ENCODE peak calls at places on chromosomes 5 and 9, in five cellular contexts. One of them, this sample, is unnamed. For H3K4me1, the result is how much of the 10 kb centered on the place peaks cover.

GRCh38 chr9:110994771-110995241 is 43.5 kb downstream of the LPAR1 start:
- DNase-seq in IMR-90: peak
- DNase-seq in HCT116: no peak
- DNase-seq in HepG2: no peak
- DNase-seq in GM12878: no peak
- DNase-seq in this sample: no peak

GRCh38 chr5:121031487-121031886 is 567.4 kb downstream of the PRR16 start:
- DNase-seq in IMR-90: no peak
- DNase-seq in HCT116: no peak
- DNase-seq in HepG2: no peak
- DNase-seq in GM12878: no peak
- DNase-seq in this sample: no peak

GRCh38 chr9:98427491-98427890 is 172.0 kb upstream of the TBC1D2 start:
- DNase-seq in IMR-90: no peak
- DNase-seq in HCT116: no peak
- DNase-seq in HepG2: no peak
- DNase-seq in GM12878: no peak
- DNase-seq in this sample: no peak

GRCh38 chr5:117302949-117303348 is 728.3 kb upstream of the SEMA6A start:
- DNase-seq in IMR-90: no peak
- DNase-seq in HCT116: no peak
- DNase-seq in HepG2: no peak
- DNase-seq in GM12878: no peak
- DNase-seq in this sample: no peak

GRCh38 chr5:101675510-101675909 is 620.6 kb downstream of the SLCO4C1 start:
- DNase-seq in IMR-90: no peak
- DNase-seq in HCT116: no peak
- DNase-seq in HepG2: no peak
- DNase-seq in GM12878: no peak
- DNase-seq in this sample: no peak

GRCh38 chr9:133778336-133778995 is 40.3 kb upstream of the SARDH start:
- DNase-seq in IMR-90: no peak
- DNase-seq in HCT116: no peak
- DNase-seq in HepG2: no peak
- DNase-seq in GM12878: no peak
- DNase-seq in this sample: no peak

GRCh38 chr5:161988069-161988468 is 79.5 kb upstream of the GABRG2 start:
- DNase-seq in IMR-90: no peak
- DNase-seq in HCT116: no peak
- DNase-seq in HepG2: no peak
- DNase-seq in GM12878: no peak
- DNase-seq in this sample: no peak

GRCh38 chr9:136259517-136259813 is 13.9 kb upstream of the QSOX2 start:
- DNase-seq in IMR-90: no peak
- DNase-seq in HCT116: no peak
- DNase-seq in HepG2: no peak
- DNase-seq in GM12878: no peak
- DNase-seq in this sample: no peak

GRCh38 chr9:20693068-20693467 is 9.0 kb downstream of the FOCAD start:
- DNase-seq in IMR-90: no peak
- DNase-seq in HCT116: no peak
- DNase-seq in HepG2: no peak
- DNase-seq in GM12878: no peak
- DNase-seq in this sample: no peak

GRCh38 chr5:151745071-151745705 is 13.2 kb downstream of the ATOX1 start:
- DNase-seq in IMR-90: peak
- DNase-seq in HCT116: peak
- DNase-seq in HepG2: no peak
- DNase-seq in GM12878: peak
- DNase-seq in this sample: no peak

GRCh38 chr5:128965011-128965637 is at the start of gene SLC27A6:
- DNase-seq in IMR-90: no peak
- DNase-seq in HCT116: peak
- DNase-seq in HepG2: no peak
- DNase-seq in GM12878: no peak
- DNase-seq in this sample: peak

GRCh38 chr9:77926314-77926959 is 105.2 kb downstream of the GNAQ start:
- DNase-seq in IMR-90: peak
- DNase-seq in HCT116: peak
- DNase-seq in HepG2: no peak
- DNase-seq in GM12878: no peak
- DNase-seq in this sample: no peak

GRCh38 chr5:140345919-140346347 is 470 bp downstream of the HBEGF start:
- DNase-seq in IMR-90: peak
- DNase-seq in HCT116: no peak
- DNase-seq in HepG2: peak
- DNase-seq in GM12878: no peak
- DNase-seq in this sample: peak

GRCh38 chr9:69174645-69175487 is 789 bp downstream of the TJP2 start:
- DNase-seq in IMR-90: peak
- DNase-seq in HCT116: no peak
- DNase-seq in HepG2: peak
- DNase-seq in GM12878: peak
- DNase-seq in this sample: no peak

GRCh38 chr9:109031241-109031640 is 17.9 kb upstream of the CTNNAL1 start:
- DNase-seq in IMR-90: peak
- DNase-seq in HCT116: no peak
- DNase-seq in HepG2: no peak
- DNase-seq in GM12878: no peak
- DNase-seq in this sample: no peak

GRCh38 chr9:126965541-126966428 is 51.2 kb downstream of the RALGPS1 start:
- DNase-seq in IMR-90: peak
- DNase-seq in HCT116: peak
- DNase-seq in HepG2: peak
- DNase-seq in GM12878: no peak
- DNase-seq in this sample: peak

GRCh38 chr5:112878760-112879159 is 17.7 kb downstream of the SRP19 start:
- DNase-seq in IMR-90: peak
- DNase-seq in HCT116: peak
- DNase-seq in HepG2: no peak
- DNase-seq in GM12878: no peak
- DNase-seq in this sample: no peak

GRCh38 chr9:27125936-27126335 is 16.9 kb downstream of the TEK start:
- DNase-seq in IMR-90: peak
- DNase-seq in HCT116: no peak
- DNase-seq in HepG2: no peak
- DNase-seq in GM12878: no peak
- DNase-seq in this sample: no peak

GRCh38 chr5:178237431-178238312 is 5.1 kb upstream of the PHYKPL start:
- DNase-seq in IMR-90: peak
- DNase-seq in HCT116: no peak
- DNase-seq in HepG2: no peak
- DNase-seq in GM12878: no peak
- DNase-seq in this sample: no peak

GRCh38 chr5:33832904-33833575 is 58.8 kb downstream of the ADAMTS12 start:
- DNase-seq in IMR-90: peak
- DNase-seq in HCT116: no peak
- DNase-seq in HepG2: no peak
- DNase-seq in GM12878: no peak
- DNase-seq in this sample: no peak

GRCh38 chr9:136112541-136112940 is 6.1 kb downstream of the TMEM250 start:
- DNase-seq in IMR-90: no peak
- DNase-seq in HCT116: no peak
- DNase-seq in HepG2: no peak
- DNase-seq in GM12878: no peak
- DNase-seq in this sample: no peak

GRCh38 chr9:75239176-75239575 is 150.9 kb downstream of the OSTF1 start:
- DNase-seq in IMR-90: peak
- DNase-seq in HCT116: no peak
- DNase-seq in HepG2: peak
- DNase-seq in GM12878: no peak
- DNase-seq in this sample: peak

GRCh38 chr5:68531970-68532369 is 316.4 kb downstream of the PIK3R1 start:
- DNase-seq in IMR-90: no peak
- DNase-seq in HCT116: no peak
- DNase-seq in HepG2: no peak
- DNase-seq in GM12878: no peak
- DNase-seq in this sample: no peak

GRCh38 chr9:127867356-127868277 is 9.9 kb downstream of the AK1 start:
- DNase-seq in IMR-90: no peak
- DNase-seq in HCT116: no peak
- DNase-seq in HepG2: no peak
- DNase-seq in GM12878: no peak
- DNase-seq in this sample: no peak

GRCh38 chr5:160312139-160312959 is at the start of gene CCNJL:
- DNase-seq in IMR-90: peak
- DNase-seq in HCT116: no peak
- DNase-seq in HepG2: peak
- DNase-seq in GM12878: no peak
- DNase-seq in this sample: peak

GRCh38 chr5:132103969-132104391 is 30.4 kb downstream of the CSF2 start:
- DNase-seq in IMR-90: no peak
- DNase-seq in HCT116: no peak
- DNase-seq in HepG2: no peak
- DNase-seq in GM12878: peak
- DNase-seq in this sample: no peak

GRCh38 chr5:144207875-144208444 is 37.3 kb downstream of the KCTD16 start:
- DNase-seq in IMR-90: no peak
- DNase-seq in HCT116: no peak
- DNase-seq in HepG2: no peak
- DNase-seq in GM12878: no peak
- DNase-seq in this sample: no peak

GRCh38 chr9:136825295-136826187 is 16.7 kb upstream of the AJM1 start:
- DNase-seq in IMR-90: no peak
- DNase-seq in HCT116: no peak
- DNase-seq in HepG2: no peak
- DNase-seq in GM12878: no peak
- DNase-seq in this sample: no peak

GRCh38 chr9:130846487-130847305 is 11.6 kb downstream of the ABL1 start:
- DNase-seq in IMR-90: peak
- DNase-seq in HCT116: no peak
- DNase-seq in HepG2: no peak
- DNase-seq in GM12878: no peak
- DNase-seq in this sample: peak
- H3K4me1 ChIP-seq in IMR-90: under half
- H3K4me1 ChIP-seq in HCT116: under half
- H3K4me1 ChIP-seq in HepG2: under half
- H3K4me1 ChIP-seq in GM12878: under half
- H3K4me1 ChIP-seq in this sample: half or more

GRCh38 chr9:115000217-115000639 is 69.8 kb upstream of the TNFSF8 start:
- DNase-seq in IMR-90: no peak
- DNase-seq in HCT116: no peak
- DNase-seq in HepG2: no peak
- DNase-seq in GM12878: no peak
- DNase-seq in this sample: no peak
- TF ChIP-seq CEBPB in IMR-90: no peak
- TF ChIP-seq CEBPB in HCT116: no peak
- TF ChIP-seq CEBPB in HepG2: no peak
- TF ChIP-seq CEBPB in GM12878: no peak
- TF ChIP-seq CEBPB in this sample: no peak

GRCh38 chr5:172853355-172853975 is 19.4 kb downstream of the ERGIC1 start:
- DNase-seq in IMR-90: peak
- DNase-seq in HCT116: no peak
- DNase-seq in HepG2: no peak
- DNase-seq in GM12878: no peak
- DNase-seq in this sample: no peak
- TF ChIP-seq RAD21 in IMR-90: no peak
- TF ChIP-seq RAD21 in HCT116: no peak
- TF ChIP-seq RAD21 in HepG2: no peak
- TF ChIP-seq RAD21 in GM12878: no peak
- TF ChIP-seq RAD21 in this sample: no peak

GRCh38 chr5:1493413-1493812 is 30.3 kb downstream of the LPCAT1 start:
- DNase-seq in IMR-90: no peak
- DNase-seq in HCT116: no peak
- DNase-seq in HepG2: no peak
- DNase-seq in GM12878: no peak
- DNase-seq in this sample: no peak

GRCh38 chr5:1490360-1490759 is 33.4 kb downstream of the LPCAT1 start:
- DNase-seq in IMR-90: no peak
- DNase-seq in HCT116: no peak
- DNase-seq in HepG2: no peak
- DNase-seq in GM12878: no peak
- DNase-seq in this sample: no peak

GRCh38 chr5:1494780-1495524 is 28.8 kb downstream of the LPCAT1 start:
- DNase-seq in IMR-90: no peak
- DNase-seq in HCT116: no peak
- DNase-seq in HepG2: no peak
- DNase-seq in GM12878: peak
- DNase-seq in this sample: no peak

GRCh38 chr5:1493941-1494340 is 29.8 kb downstream of the LPCAT1 start:
- DNase-seq in IMR-90: no peak
- DNase-seq in HCT116: no peak
- DNase-seq in HepG2: no peak
- DNase-seq in GM12878: no peak
- DNase-seq in this sample: no peak

GRCh38 chr5:1492757-1493156 is 31.0 kb downstream of the LPCAT1 start:
- DNase-seq in IMR-90: no peak
- DNase-seq in HCT116: no peak
- DNase-seq in HepG2: no peak
- DNase-seq in GM12878: no peak
- DNase-seq in this sample: no peak
- H3K4me1 ChIP-seq in IMR-90: under half
- H3K4me1 ChIP-seq in HCT116: under half
- H3K4me1 ChIP-seq in HepG2: under half
- H3K4me1 ChIP-seq in GM12878: half or more
- H3K4me1 ChIP-seq in this sample: under half